ENCODE peak calls at places on chromosomes 13 and 19, in ten cellular contexts. One of them, this sample, is unnamed.

GRCh38 chr19:3142292-3142670 is 6.4 kb downstream of the GNA15 start:
- DNase-seq in left ventricle myocardium inferior: no peak
- DNase-seq in GM23248: peak; percentile 98
- DNase-seq in tibial artery: peak; percentile 44
- DNase-seq in endodermal cell: no peak
- DNase-seq in A673: peak; percentile 47
- DNase-seq in small intestine: no peak
- DNase-seq in IMR-90: peak; percentile 87
- DNase-seq in CD8-positive, alpha-beta T cell: no peak
- DNase-seq in psoas muscle: no peak
- DNase-seq in this sample: peak; percentile 87

GRCh38 chr13:59374720-59375119 is 789.0 kb downstream of the DIAPH3 start:
- DNase-seq in left ventricle myocardium inferior: no peak
- DNase-seq in GM23248: no peak
- DNase-seq in tibial artery: no peak
- DNase-seq in endodermal cell: no peak
- DNase-seq in A673: no peak
- DNase-seq in small intestine: no peak
- DNase-seq in IMR-90: no peak
- DNase-seq in CD8-positive, alpha-beta T cell: no peak
- DNase-seq in psoas muscle: no peak
- DNase-seq in this sample: no peak

GRCh38 chr13:71758823-71759222 is 108.2 kb downstream of the DACH1 start:
- DNase-seq in left ventricle myocardium inferior: no peak
- DNase-seq in GM23248: no peak
- DNase-seq in tibial artery: no peak
- DNase-seq in endodermal cell: no peak
- DNase-seq in A673: no peak
- DNase-seq in small intestine: no peak
- DNase-seq in IMR-90: no peak
- DNase-seq in CD8-positive, alpha-beta T cell: no peak
- DNase-seq in psoas muscle: no peak
- DNase-seq in this sample: no peak

GRCh38 chr13:25300861-25301346 is 521 bp upstream of the NUP58 start:
- DNase-seq in left ventricle myocardium inferior: peak; percentile 24
- DNase-seq in GM23248: no peak
- DNase-seq in tibial artery: no peak
- DNase-seq in endodermal cell: peak; percentile 50
- DNase-seq in A673: no peak
- DNase-seq in small intestine: no peak
- DNase-seq in IMR-90: no peak
- DNase-seq in CD8-positive, alpha-beta T cell: peak; percentile 55
- DNase-seq in psoas muscle: peak; percentile 22
- DNase-seq in this sample: no peak

GRCh38 chr13:43264460-43264859 is 241.1 kb downstream of the DNAJC15 start:
- DNase-seq in left ventricle myocardium inferior: no peak
- DNase-seq in GM23248: no peak
- DNase-seq in tibial artery: no peak
- DNase-seq in endodermal cell: no peak
- DNase-seq in A673: no peak
- DNase-seq in small intestine: no peak
- DNase-seq in IMR-90: no peak
- DNase-seq in CD8-positive, alpha-beta T cell: no peak
- DNase-seq in psoas muscle: no peak
- DNase-seq in this sample: no peak

GRCh38 chr13:35388456-35388855 is 88.0 kb downstream of the MAB21L1 start:
- DNase-seq in left ventricle myocardium inferior: no peak
- DNase-seq in GM23248: peak; percentile 6
- DNase-seq in tibial artery: no peak
- DNase-seq in endodermal cell: no peak
- DNase-seq in A673: no peak
- DNase-seq in small intestine: no peak
- DNase-seq in IMR-90: no peak
- DNase-seq in CD8-positive, alpha-beta T cell: no peak
- DNase-seq in psoas muscle: no peak
- DNase-seq in this sample: no peak

GRCh38 chr19:28201462-28201943 is 1011.4 kb downstream of the UQCRFS1 start:
- DNase-seq in left ventricle myocardium inferior: no peak
- DNase-seq in GM23248: no peak
- DNase-seq in tibial artery: no peak
- DNase-seq in endodermal cell: peak; percentile 16
- DNase-seq in A673: no peak
- DNase-seq in small intestine: no peak
- DNase-seq in IMR-90: no peak
- DNase-seq in CD8-positive, alpha-beta T cell: no peak
- DNase-seq in psoas muscle: no peak
- DNase-seq in this sample: no peak

GRCh38 chr13:52004508-52005183 is 6.6 kb downstream of the ATP7B start:
- DNase-seq in left ventricle myocardium inferior: no peak
- DNase-seq in GM23248: no peak
- DNase-seq in tibial artery: no peak
- DNase-seq in endodermal cell: no peak
- DNase-seq in A673: no peak
- DNase-seq in small intestine: peak; percentile 81
- DNase-seq in IMR-90: no peak
- DNase-seq in CD8-positive, alpha-beta T cell: no peak
- DNase-seq in psoas muscle: no peak
- DNase-seq in this sample: no peak

GRCh38 chr13:71374471-71375041 is 492.4 kb downstream of the DACH1 start:
- DNase-seq in left ventricle myocardium inferior: no peak
- DNase-seq in GM23248: no peak
- DNase-seq in tibial artery: no peak
- DNase-seq in endodermal cell: no peak
- DNase-seq in A673: no peak
- DNase-seq in small intestine: peak; percentile 4
- DNase-seq in IMR-90: no peak
- DNase-seq in CD8-positive, alpha-beta T cell: no peak
- DNase-seq in psoas muscle: no peak
- DNase-seq in this sample: no peak

GRCh38 chr13:66200555-66200954 is 1029.6 kb downstream of the PCDH9 start:
- DNase-seq in left ventricle myocardium inferior: no peak
- DNase-seq in GM23248: no peak
- DNase-seq in tibial artery: no peak
- DNase-seq in endodermal cell: no peak
- DNase-seq in A673: no peak
- DNase-seq in small intestine: no peak
- DNase-seq in IMR-90: no peak
- DNase-seq in CD8-positive, alpha-beta T cell: no peak
- DNase-seq in psoas muscle: no peak
- DNase-seq in this sample: no peak

GRCh38 chr13:43023244-43023931 is at the start of gene DNAJC15:
- DNase-seq in left ventricle myocardium inferior: peak; percentile 91
- DNase-seq in GM23248: peak; percentile 94
- DNase-seq in tibial artery: peak; percentile 84
- DNase-seq in endodermal cell: peak; percentile 86
- DNase-seq in A673: peak; percentile 35
- DNase-seq in small intestine: peak; percentile 97
- DNase-seq in IMR-90: peak; percentile 83
- DNase-seq in CD8-positive, alpha-beta T cell: peak; percentile 87
- DNase-seq in psoas muscle: peak; percentile 91
- DNase-seq in this sample: peak; percentile 80

GRCh38 chr13:27194895-27195764 is 23.5 kb upstream of the USP12 start:
- DNase-seq in left ventricle myocardium inferior: no peak
- DNase-seq in GM23248: peak; percentile 96
- DNase-seq in tibial artery: no peak
- DNase-seq in endodermal cell: no peak
- DNase-seq in A673: peak; percentile 45
- DNase-seq in small intestine: peak; percentile 80
- DNase-seq in IMR-90: peak; percentile 95
- DNase-seq in CD8-positive, alpha-beta T cell: no peak
- DNase-seq in psoas muscle: no peak
- DNase-seq in this sample: peak; percentile 73

GRCh38 chr19:13460045-13460444 is 46.2 kb downstream of the CACNA1A start:
- DNase-seq in left ventricle myocardium inferior: no peak
- DNase-seq in GM23248: no peak
- DNase-seq in tibial artery: no peak
- DNase-seq in endodermal cell: peak; percentile 56
- DNase-seq in A673: no peak
- DNase-seq in small intestine: no peak
- DNase-seq in IMR-90: no peak
- DNase-seq in CD8-positive, alpha-beta T cell: no peak
- DNase-seq in psoas muscle: no peak
- DNase-seq in this sample: no peak

GRCh38 chr19:5718579-5719273 is 1.2 kb downstream of the LONP1 start:
- DNase-seq in left ventricle myocardium inferior: no peak
- DNase-seq in GM23248: peak; percentile 91
- DNase-seq in tibial artery: no peak
- DNase-seq in endodermal cell: no peak
- DNase-seq in A673: peak; percentile 71
- DNase-seq in small intestine: no peak
- DNase-seq in IMR-90: peak; percentile 91
- DNase-seq in CD8-positive, alpha-beta T cell: no peak
- DNase-seq in psoas muscle: no peak
- DNase-seq in this sample: peak; percentile 72

DNA sequence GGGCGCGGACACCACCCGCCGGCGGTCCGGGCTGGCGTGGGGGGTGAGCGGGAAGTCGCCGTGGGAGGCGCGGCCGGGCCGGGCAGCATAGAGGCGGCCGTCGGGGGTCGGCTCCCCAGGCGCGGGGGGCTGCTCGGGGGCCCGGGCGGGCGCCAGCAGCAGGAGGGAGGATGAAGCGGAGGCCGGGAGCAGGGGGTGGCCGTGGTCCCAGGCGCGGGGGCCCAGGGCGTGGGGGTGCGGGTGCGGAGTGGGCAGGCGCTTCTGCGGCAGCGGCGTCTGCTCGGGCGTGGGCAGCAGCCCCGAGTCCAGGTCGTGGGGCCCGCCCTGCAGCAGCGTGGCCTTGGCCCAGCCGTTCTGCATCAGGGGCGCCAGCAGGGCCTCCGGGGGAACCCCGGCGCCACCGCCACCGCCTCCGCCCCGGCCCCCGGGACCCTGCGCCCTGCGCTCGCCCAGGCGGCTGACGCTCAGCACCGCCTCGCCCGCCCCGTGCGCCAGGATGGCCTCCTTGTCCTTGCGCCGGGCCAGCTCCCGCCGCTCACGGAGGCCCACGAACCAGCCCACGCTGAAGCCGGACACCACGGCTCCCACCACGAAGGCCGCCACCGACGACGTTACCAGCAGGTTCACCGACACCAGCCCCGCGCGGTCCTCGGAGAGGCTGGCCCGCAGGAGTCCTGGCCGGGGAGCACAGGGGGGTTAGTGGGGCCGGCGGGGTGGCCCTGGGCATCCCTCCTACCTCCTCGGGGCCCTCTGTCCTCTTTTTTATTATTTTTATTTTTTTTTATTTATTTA is 4.2 kb upstream of the LRG1 start:
- DNase-seq in left ventricle myocardium inferior: no peak
- DNase-seq in GM23248: no peak
- DNase-seq in tibial artery: no peak
- DNase-seq in endodermal cell: no peak
- DNase-seq in A673: no peak
- DNase-seq in small intestine: no peak
- DNase-seq in IMR-90: no peak
- DNase-seq in CD8-positive, alpha-beta T cell: no peak
- DNase-seq in psoas muscle: no peak
- DNase-seq in this sample: no peak
- H3K4me3 ChIP-seq in left ventricle myocardium inferior: no peak overlapping the region
- H3K4me3 ChIP-seq in GM23248: no peak overlapping the region
- H3K4me3 ChIP-seq in tibial artery: no peak overlapping the region
- H3K4me3 ChIP-seq in endodermal cell: no peak overlapping the region
- H3K4me3 ChIP-seq in A673: no peak overlapping the region
- H3K4me3 ChIP-seq in small intestine: no peak overlapping the region
- H3K4me3 ChIP-seq in IMR-90: no peak overlapping the region
- H3K4me3 ChIP-seq in CD8-positive, alpha-beta T cell: no peak overlapping the region
- H3K4me3 ChIP-seq in psoas muscle: no peak overlapping the region
- H3K4me3 ChIP-seq in this sample: no peak overlapping the region

GRCh38 chr13:113901231-113901630 is 37.4 kb upstream of the GAS6 start:
- DNase-seq in left ventricle myocardium inferior: no peak
- DNase-seq in GM23248: peak; percentile 87
- DNase-seq in tibial artery: no peak
- DNase-seq in endodermal cell: peak; percentile 22
- DNase-seq in A673: no peak
- DNase-seq in small intestine: no peak
- DNase-seq in IMR-90: peak; percentile 28
- DNase-seq in CD8-positive, alpha-beta T cell: peak; percentile 37
- DNase-seq in psoas muscle: no peak
- DNase-seq in this sample: no peak
- H3K4me1 ChIP-seq in left ventricle myocardium inferior: peaks cover 25% of the 10 kb centered on the region
- H3K4me1 ChIP-seq in GM23248: peaks cover 50% of the 10 kb centered on the region
- H3K4me1 ChIP-seq in tibial artery: no peaks in the 10 kb centered on the region
- H3K4me1 ChIP-seq in endodermal cell: no peaks in the 10 kb centered on the region
- H3K4me1 ChIP-seq in A673: no peaks in the 10 kb centered on the region
- H3K4me1 ChIP-seq in small intestine: no peaks in the 10 kb centered on the region
- H3K4me1 ChIP-seq in IMR-90: peaks cover 31% of the 10 kb centered on the region
- H3K4me1 ChIP-seq in CD8-positive, alpha-beta T cell: no peaks in the 10 kb centered on the region
- H3K4me1 ChIP-seq in psoas muscle: no peaks in the 10 kb centered on the region
- H3K4me1 ChIP-seq in this sample: peaks cover 47% of the 10 kb centered on the region

DNA sequence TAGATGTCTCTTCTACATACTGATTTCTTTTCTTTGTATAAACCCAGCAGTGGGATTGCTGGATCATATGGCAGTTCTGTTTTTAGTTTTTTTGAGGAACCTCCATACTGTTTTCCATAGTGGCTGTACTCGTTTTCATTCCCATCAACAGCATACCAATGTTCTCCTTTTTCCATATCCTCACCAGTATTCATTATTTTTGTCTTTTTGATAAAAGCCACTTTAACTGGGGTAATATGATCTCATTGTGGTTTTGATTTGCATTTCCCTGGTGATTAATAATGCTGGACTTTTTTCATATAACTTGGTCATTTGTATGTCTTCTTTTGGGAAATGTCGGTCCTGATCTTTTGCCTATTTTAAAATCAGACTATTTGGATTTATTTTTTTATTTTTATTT is 108.5 kb downstream of the PAN3 start:
- DNase-seq in left ventricle myocardium inferior: no peak
- DNase-seq in GM23248: peak; percentile 3
- DNase-seq in tibial artery: no peak
- DNase-seq in endodermal cell: no peak
- DNase-seq in A673: no peak
- DNase-seq in small intestine: no peak
- DNase-seq in IMR-90: peak; percentile 17
- DNase-seq in CD8-positive, alpha-beta T cell: no peak
- DNase-seq in psoas muscle: no peak
- DNase-seq in this sample: no peak
- H3K9me3 ChIP-seq in left ventricle myocardium inferior: no peaks in the 10 kb centered on the region
- H3K9me3 ChIP-seq in GM23248: no peaks in the 10 kb centered on the region
- H3K9me3 ChIP-seq in tibial artery: no peaks in the 10 kb centered on the region
- H3K9me3 ChIP-seq in endodermal cell: no peaks in the 10 kb centered on the region
- H3K9me3 ChIP-seq in A673: no peaks in the 10 kb centered on the region
- H3K9me3 ChIP-seq in small intestine: no peaks in the 10 kb centered on the region
- H3K9me3 ChIP-seq in IMR-90: no peaks in the 10 kb centered on the region
- H3K9me3 ChIP-seq in CD8-positive, alpha-beta T cell: no peaks in the 10 kb centered on the region
- H3K9me3 ChIP-seq in psoas muscle: no peaks in the 10 kb centered on the region
- H3K9me3 ChIP-seq in this sample: no peaks in the 10 kb centered on the region

DNA sequence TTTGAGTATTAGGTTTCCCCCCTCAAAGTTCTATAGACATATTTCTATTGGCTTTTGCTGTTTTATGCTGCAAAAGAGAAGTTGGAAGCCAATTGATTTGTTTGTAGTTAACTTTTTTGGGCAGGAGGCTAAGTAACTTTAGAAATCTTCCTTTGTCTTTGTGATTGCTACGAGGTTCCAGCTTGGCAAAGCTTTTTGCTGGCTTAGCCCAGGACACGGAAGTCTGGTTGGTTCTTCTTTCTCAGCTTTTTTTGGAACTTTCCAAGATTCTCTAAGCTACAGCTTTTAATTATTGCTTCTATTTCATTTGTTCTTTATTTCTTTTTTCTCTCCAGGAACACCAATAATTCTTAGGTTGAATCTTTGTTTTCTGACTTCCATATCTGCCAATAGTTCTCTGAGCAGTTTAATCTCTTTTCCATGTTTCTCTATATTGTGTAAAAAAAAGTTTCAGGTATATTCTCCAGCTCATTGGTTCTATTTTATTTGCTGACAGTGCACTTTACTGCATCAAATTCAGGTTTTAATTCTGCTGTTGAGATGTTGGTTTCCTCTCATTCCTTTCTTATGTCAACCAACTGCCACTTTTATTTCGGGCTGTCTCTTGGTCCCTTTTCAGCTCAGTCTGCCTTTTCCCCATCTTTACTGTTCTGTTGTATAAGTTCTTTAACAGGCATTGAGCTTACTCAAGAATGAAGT is 27.8 kb downstream of the MBNL2 start:
- DNase-seq in left ventricle myocardium inferior: no peak
- DNase-seq in GM23248: no peak
- DNase-seq in tibial artery: no peak
- DNase-seq in endodermal cell: no peak
- DNase-seq in A673: no peak
- DNase-seq in small intestine: no peak
- DNase-seq in IMR-90: no peak
- DNase-seq in CD8-positive, alpha-beta T cell: no peak
- DNase-seq in psoas muscle: no peak
- DNase-seq in this sample: no peak
- H3K4me3 ChIP-seq in left ventricle myocardium inferior: peak overlapping the region; percentile 15
- H3K4me3 ChIP-seq in GM23248: peak overlapping the region; percentile 29
- H3K4me3 ChIP-seq in tibial artery: peak overlapping the region; percentile 23
- H3K4me3 ChIP-seq in endodermal cell: no peak overlapping the region
- H3K4me3 ChIP-seq in A673: no peak overlapping the region
- H3K4me3 ChIP-seq in small intestine: no peak overlapping the region
- H3K4me3 ChIP-seq in IMR-90: peak overlapping the region; percentile 9
- H3K4me3 ChIP-seq in CD8-positive, alpha-beta T cell: no peak overlapping the region
- H3K4me3 ChIP-seq in psoas muscle: peak overlapping the region; percentile 8
- H3K4me3 ChIP-seq in this sample: no peak overlapping the region

This sample was measured in SJSA1.